ENCODE peak calls at places on chromosomes 11 and 22, in nine cellular contexts. Q, R, J, O, A, Y, G, T and E are unnamed samples.
A peak's percentile ranks its signal among the peaks of the same experiment; 100 is the strongest.

GRCh38 chr11:32184057-32185055 is 93.5 kb downstream of the RCN1 start:
- DNase-seq in Q (no peak), A (no peak), O (no peak), J (no peak), G (no peak), T (no peak), R (no peak), Y (no peak), E (peak; percentile 67)

GRCh38 chr11:72826191-72826941 is 12.2 kb downstream of the ATG16L2 start:
- DNase-seq in J (no peak), T (no peak), Q (no peak), A (no peak), O (no peak), R (no peak), Y (no peak), G (no peak), E (no peak)

GRCh38 chr22:19147193-19147780 is 2.8 kb downstream of the GSC2 start:
- DNase-seq in A (no peak), R (no peak), G (no peak), J (no peak), Y (no peak), T (no peak), O (no peak), Q (no peak), E (no peak)

GRCh38 chr11:17603056-17603825 is 56.2 kb downstream of the OTOG start:
- DNase-seq in G (no peak), J (no peak), O (no peak), A (no peak), Y (no peak), R (no peak), Q (no peak), T (no peak), E (no peak)

GRCh38 chr11:11661356-11662040 is 39.7 kb upstream of the GALNT18 start:
- DNase-seq in A (no peak), T (no peak), J (no peak), O (no peak), R (no peak), Q (no peak), G (no peak), Y (no peak), E (no peak)

GRCh38 chr11:37762079-37762478 is 1164.0 kb upstream of the RAG2 start:
- DNase-seq in Y (no peak), Q (peak; percentile 74), J (no peak), A (no peak), T (no peak), G (no peak), R (no peak), O (no peak), E (no peak)

GRCh38 chr11:6630632-6631291 is 11.5 kb upstream of the TPP1 start:
- DNase-seq in A (no peak), O (no peak), T (no peak), G (no peak), Q (no peak), J (no peak), Y (no peak), R (no peak), E (no peak)

GRCh38 chr11:100709233-100709999 is 22.3 kb downstream of the ARHGAP42 start:
- DNase-seq in T (no peak), J (peak; percentile 5), O (no peak), Y (peak; percentile 69), Q (peak; percentile 35), A (no peak), R (peak; percentile 24), G (peak; percentile 65), E (no peak)

GRCh38 chr11:15944460-15944859 is 411.9 kb downstream of the SOX6 start:
- DNase-seq in J (no peak), G (no peak), Y (no peak), A (peak; percentile 11), T (no peak), O (no peak), Q (no peak), R (no peak), E (no peak)

GRCh38 chr11:47466701-47467250 is 17.8 kb upstream of the RAPSN start:
- DNase-seq in R (peak; percentile 62), J (peak; percentile 46), Q (no peak), A (peak; percentile 41), O (no peak), Y (peak; percentile 67), T (peak; percentile 57), G (no peak), E (no peak)

GRCh38 chr11:3108183-3108721 is 51.0 kb upstream of the CARS1 start:
- DNase-seq in Y (no peak), O (no peak), A (no peak), J (no peak), Q (no peak), R (no peak), G (no peak), T (peak; percentile 18), E (no peak)

GRCh38 chr11:14308114-14308896 is 50.7 kb downstream of the RRAS2 start:
- DNase-seq in T (peak; percentile 32), Y (no peak), G (peak; percentile 62), J (peak; percentile 74), A (peak; percentile 53), Q (peak; percentile 32), O (no peak), R (peak; percentile 71), E (peak; percentile 56)

GRCh38 chr11:33017478-33017877 is 1.8 kb downstream of the DEPDC7 start:
- DNase-seq in R (no peak), G (no peak), O (no peak), T (no peak), Y (no peak), J (no peak), Q (no peak), A (no peak), E (no peak)

GRCh38 chr11:880447-880846 is 30.2 kb downstream of the CHID1 start:
- DNase-seq in O (no peak), T (no peak), Y (no peak), R (no peak), A (no peak), Q (no peak), G (no peak), J (no peak), E (no peak)

GRCh38 chr11:67442504-67443398 is 525 bp downstream of the CORO1B start:
- DNase-seq in O (no peak), G (peak; percentile 29), A (no peak), J (peak; percentile 54), T (no peak), Y (no peak), R (no peak), Q (no peak), E (no peak)

GRCh38 chr11:17602105-17603001 is 55.3 kb downstream of the OTOG start:
- DNase-seq in Y (no peak), Q (no peak), O (no peak), T (no peak), G (no peak), R (no peak), J (no peak), A (no peak), E (no peak)

GRCh38 chr11:30107899-30108298 is 91.1 kb upstream of the KCNA4 start:
- DNase-seq in R (peak; percentile 65), A (no peak), G (peak; percentile 39), Q (peak; percentile 48), Y (peak; percentile 41), J (peak; percentile 85), O (no peak), T (no peak), E (no peak)

GRCh38 chr22:20571531-20572007 is 64.2 kb downstream of the MED15 start:
- DNase-seq in T (peak; percentile 81), O (no peak), J (peak; percentile 64), G (peak; percentile 7), R (peak; percentile 32), Y (no peak), A (peak; percentile 70), Q (no peak), E (peak; percentile 39)

GRCh38 chr11:10664005-10664404 is 29.6 kb downstream of the IRAG1 start:
- DNase-seq in A (no peak), G (no peak), R (no peak), J (no peak), Y (no peak), Q (no peak), T (no peak), O (no peak), E (no peak)

GRCh38 chr11:126284829-126285228 is 1.9 kb downstream of the TIRAP start:
- DNase-seq in G (peak; percentile 99), Y (peak; percentile 85), Q (peak; percentile 93), A (no peak), J (peak; percentile 96), O (no peak), R (peak; percentile 92), T (no peak), E (peak; percentile 87)

GRCh38 chr22:29997516-29997915 is 82.7 kb upstream of the HORMAD2 start:
- DNase-seq in J (no peak), R (no peak), Y (no peak), G (no peak), Q (no peak), O (no peak), A (no peak), T (no peak), E (no peak)
- H2AFZ ChIP-seq in J (no peak overlapping the region), R (no peak overlapping the region), Y (no peak overlapping the region), G (no peak overlapping the region), Q (no peak overlapping the region), O (no peak overlapping the region), A (no peak overlapping the region), T (no peak overlapping the region), E (no peak overlapping the region)

GRCh38 chr22:45442120-45442519 is 28.6 kb downstream of the RIBC2 start:
- DNase-seq in R (no peak), Y (no peak), Q (no peak), A (peak; percentile 28), O (no peak), T (no peak), J (no peak), G (no peak), E (no peak)
- H2AFZ ChIP-seq in R (no peak overlapping the region), Y (no peak overlapping the region), Q (no peak overlapping the region), A (no peak overlapping the region), O (no peak overlapping the region), T (no peak overlapping the region), J (no peak overlapping the region), G (no peak overlapping the region), E (no peak overlapping the region)

DNA sequence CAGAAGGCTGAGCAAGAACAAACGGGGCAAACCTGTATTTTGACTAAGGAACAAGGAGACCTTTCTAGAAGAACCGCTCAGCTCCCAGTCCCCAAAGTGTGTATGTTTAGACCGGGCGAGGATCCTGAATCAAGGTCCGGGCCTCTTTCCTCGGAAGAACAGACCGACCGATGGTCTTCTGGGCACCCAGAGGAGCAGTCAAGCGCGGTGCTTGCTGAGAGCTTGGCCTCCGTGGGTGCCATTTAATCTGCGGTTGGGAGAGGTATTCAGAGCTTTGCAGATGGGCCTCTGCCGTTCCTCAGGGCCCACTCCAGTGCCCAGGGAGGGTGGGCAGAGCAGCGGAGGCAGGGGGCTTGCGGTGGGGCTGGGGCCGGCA is 26.5 kb upstream of the ATXN10 start:
- DNase-seq in R (no peak), J (no peak), A (no peak), T (no peak), Y (no peak), O (no peak), G (no peak), Q (no peak), E (no peak)
- H2AFZ ChIP-seq in R (no peak overlapping the region), J (peak overlapping the region; percentile 54), A (peak overlapping the region; percentile 67), T (no peak overlapping the region), Y (peak overlapping the region; percentile 74), O (peak overlapping the region; percentile 31), G (peak overlapping the region; percentile 72), Q (peak overlapping the region; percentile 63), E (peak overlapping the region; percentile 29)

GRCh38 chr11:35145249-35145648 is 6.3 kb downstream of the CD44 start:
- DNase-seq in R (no peak), T (no peak), A (no peak), J (peak; percentile 71), G (peak; percentile 81), O (no peak), Q (no peak), Y (peak; percentile 74), E (peak; percentile 81)
- H2AFZ ChIP-seq in R (no peak overlapping the region), T (no peak overlapping the region), A (no peak overlapping the region), J (no peak overlapping the region), G (no peak overlapping the region), O (no peak overlapping the region), Q (no peak overlapping the region), Y (no peak overlapping the region), E (no peak overlapping the region)